ENCODE peak calls at places on chromosomes 1 and 21, in ten cellular contexts. R is fibroblast of gingiva; U is Daoy; P is keratinocyte; V is stimulated activated CD8-positive, alpha-beta memory T cell treated with anti-CD3 and anti-CD28 coated beads, Interleukin-4, amount 100 ng/mL, for 24 hours; C is activated T-cell treated with anti-CD3 and anti-CD28 coated beads for 24 hours; Q is activated naive CD8-positive, alpha-beta T cell treated with anti-CD3 and anti-CD28 coated beads, Interleukin-2, amount 50 U/mL, for 16 hours; G is stimulated activated CD4-positive, alpha-beta T cell treated with anti-CD3 and anti-CD28 coated beads, Interleukin-4, amount 100 ng/mL, for 4 hours; M is GM10248; B is naive thymus-derived CD8-positive, alpha-beta T cell. A is an unnamed sample.

GRCh38 chr1:67832737-67833594 is at the start of gene GNG12:
- DNase-seq in R (peak), U (peak), P (no peak), V (no peak), C (no peak), Q (no peak), G (no peak), M (peak), B (no peak), A (peak)

GRCh38 chr1:231428392-231428791 is 6.3 kb upstream of the EGLN1 start:
- DNase-seq in R (no peak), U (no peak), P (no peak), V (no peak), C (no peak), Q (no peak), G (no peak), M (no peak), B (no peak), A (no peak)

GRCh38 chr1:41856361-41857285 is 62.1 kb downstream of the HIVEP3 start:
- DNase-seq in R (peak), U (no peak), P (no peak), V (no peak), C (no peak), Q (no peak), G (no peak), M (no peak), B (no peak), A (no peak)

GRCh38 chr1:163054056-163054706 is 15.0 kb upstream of the RGS4 start:
- DNase-seq in R (no peak), U (no peak), P (no peak), V (no peak), C (no peak), Q (no peak), G (no peak), M (no peak), B (no peak), A (no peak)

GRCh38 chr1:239717097-239718051 is 331.0 kb downstream of the CHRM3 start:
- DNase-seq in R (no peak), U (peak), P (no peak), V (no peak), C (no peak), Q (no peak), G (no peak), M (no peak), B (no peak), A (no peak)

GRCh38 chr1:19384113-19384512 is 72.0 kb downstream of the SLC66A1 start:
- DNase-seq in R (no peak), U (peak), P (no peak), V (no peak), C (no peak), Q (no peak), G (no peak), M (no peak), B (no peak), A (no peak)

GRCh38 chr1:34758751-34759150 is 789 bp upstream of the GJB4 start:
- DNase-seq in R (no peak), U (no peak), P (no peak), V (no peak), C (no peak), Q (no peak), G (no peak), M (no peak), B (no peak), A (no peak)

GRCh38 chr1:194485432-194485831 is 1299.0 kb upstream of the B3GALT2 start:
- DNase-seq in R (no peak), U (no peak), P (no peak), V (no peak), C (no peak), Q (no peak), G (no peak), M (no peak), B (no peak), A (no peak)

GRCh38 chr21:44013380-44014088 is 1.4 kb downstream of the TRAPPC10 start:
- DNase-seq in R (no peak), U (no peak), P (no peak), V (peak), C (peak), Q (no peak), G (peak), M (peak), B (peak), A (no peak)

GRCh38 chr1:31372961-31373896 is at the start of gene FABP3:
- DNase-seq in R (peak), U (peak), P (no peak), V (no peak), C (peak), Q (no peak), G (no peak), M (peak), B (no peak), A (peak)

GRCh38 chr1:11211461-11211860 is 22.3 kb downstream of the ANGPTL7 start:
- DNase-seq in R (no peak), U (no peak), P (no peak), V (no peak), C (no peak), Q (no peak), G (no peak), M (no peak), B (no peak), A (no peak)

GRCh38 chr1:22542886-22543285 is 20.4 kb upstream of the EPHA8 start:
- DNase-seq in R (no peak), U (no peak), P (no peak), V (no peak), C (no peak), Q (no peak), G (no peak), M (no peak), B (no peak), A (no peak)

GRCh38 chr1:49995734-49996133 is 28.0 kb downstream of the AGBL4 start:
- DNase-seq in R (no peak), U (no peak), P (no peak), V (no peak), C (no peak), Q (no peak), G (no peak), M (no peak), B (no peak), A (no peak)

GRCh38 chr1:224430511-224431113 is 4.0 kb downstream of the WDR26 start:
- DNase-seq in R (peak), U (peak), P (no peak), V (no peak), C (peak), Q (no peak), G (peak), M (peak), B (peak), A (no peak)

GRCh38 chr1:245715970-245716369 is 561.2 kb downstream of the KIF26B start:
- DNase-seq in R (peak), U (peak), P (peak), V (no peak), C (no peak), Q (no peak), G (no peak), M (peak), B (no peak), A (no peak)

GRCh38 chr1:24069817-24070216 is 42.1 kb downstream of the MYOM3 start:
- DNase-seq in R (no peak), U (no peak), P (no peak), V (no peak), C (no peak), Q (no peak), G (no peak), M (no peak), B (no peak), A (no peak)

GRCh38 chr1:115953180-115953579 is 23.1 kb upstream of the SLC22A15 start:
- DNase-seq in R (no peak), U (no peak), P (no peak), V (no peak), C (no peak), Q (no peak), G (no peak), M (no peak), B (no peak), A (no peak)

GRCh38 chr1:206685256-206685748 is 597 bp downstream of the MAPKAPK2 start:
- DNase-seq in R (no peak), U (peak), P (no peak), V (peak), C (no peak), Q (no peak), G (peak), M (peak), B (peak), A (peak)

GRCh38 chr1:193614817-193615216 is 428.4 kb upstream of the B3GALT2 start:
- DNase-seq in R (no peak), U (peak), P (no peak), V (no peak), C (no peak), Q (no peak), G (no peak), M (no peak), B (no peak), A (no peak)

GRCh38 chr1:38941527-38942019 is at the start of gene RHBDL2:
- DNase-seq in R (peak), U (peak), P (no peak), V (no peak), C (no peak), Q (no peak), G (no peak), M (no peak), B (no peak), A (peak)

GRCh38 chr1:114458208-114458777 is 52.7 kb downstream of the TRIM33 start:
- DNase-seq in R (no peak), U (peak), P (no peak), V (no peak), C (no peak), Q (no peak), G (no peak), M (no peak), B (no peak), A (peak)

GRCh38 chr21:21156397-21156796 is 158.2 kb downstream of the NCAM2 start:
- DNase-seq in R (no peak), U (no peak), P (no peak), V (no peak), C (no peak), Q (no peak), G (no peak), M (no peak), B (no peak), A (no peak)

GRCh38 chr21:36199021-36199420 is 42.4 kb downstream of the DOP1B start:
- DNase-seq in R (no peak), U (no peak), P (no peak), V (no peak), C (no peak), Q (no peak), G (no peak), M (no peak), B (no peak), A (no peak)

GRCh38 chr1:244603498-244603897 is 49.4 kb upstream of the DESI2 start:
- DNase-seq in R (peak), U (peak), P (no peak), V (no peak), C (no peak), Q (no peak), G (no peak), M (peak), B (peak), A (peak)

GRCh38 chr1:66696771-66697170 is 55.5 kb upstream of the DYNLT5 start:
- DNase-seq in R (no peak), U (no peak), P (no peak), V (no peak), C (no peak), Q (no peak), G (no peak), M (no peak), B (no peak), A (no peak)

GRCh38 chr1:3939242-3940080 is 39.4 kb upstream of the C1orf174 start:
- DNase-seq in R (no peak), U (no peak), P (no peak), V (no peak), C (no peak), Q (no peak), G (no peak), M (no peak), B (no peak), A (no peak)

GRCh38 chr1:64470670-64471217 is 815 bp downstream of the CACHD1 start:
- DNase-seq in R (peak), U (peak), P (no peak), V (no peak), C (no peak), Q (no peak), G (no peak), M (peak), B (no peak), A (no peak)

GRCh38 chr21:41216486-41216885 is 48.5 kb downstream of the BACE2 start:
- DNase-seq in R (no peak), U (no peak), P (no peak), V (no peak), C (no peak), Q (no peak), G (no peak), M (no peak), B (no peak), A (no peak)

GRCh38 chr1:165869343-165869742 is 41.9 kb downstream of the UCK2 start:
- DNase-seq in R (no peak), U (no peak), P (no peak), V (no peak), C (no peak), Q (no peak), G (no peak), M (no peak), B (no peak), A (no peak)

GRCh38 chr1:83693409-83694126 is 305.4 kb downstream of the TTLL7 start:
- DNase-seq in R (no peak), U (peak), P (no peak), V (no peak), C (no peak), Q (no peak), G (no peak), M (no peak), B (no peak), A (no peak)

GRCh38 chr1:112673589-112674439 is 645 bp upstream of the MOV10 start:
- DNase-seq in R (peak), U (peak), P (no peak), V (no peak), C (no peak), Q (no peak), G (no peak), M (no peak), B (peak), A (no peak)

GRCh38 chr1:227934476-227935313 is 13.0 kb downstream of the WNT9A start:
- DNase-seq in R (peak), U (no peak), P (peak), V (peak), C (peak), Q (peak), G (peak), M (no peak), B (no peak), A (no peak)

GRCh38 chr1:5992814-5993552 is 758 bp upstream of the NPHP4 start:
- DNase-seq in R (no peak), U (peak), P (no peak), V (no peak), C (peak), Q (no peak), G (no peak), M (no peak), B (peak), A (no peak)

GRCh38 chr1:213657040-213657439 is 330.7 kb upstream of the PROX1 start:
- DNase-seq in R (no peak), U (no peak), P (no peak), V (no peak), C (no peak), Q (no peak), G (no peak), M (no peak), B (no peak), A (no peak)

GRCh38 chr1:155083865-155084721 is 5.5 kb downstream of the EFNA3 start:
- DNase-seq in R (peak), U (peak), P (no peak), V (no peak), C (no peak), Q (no peak), G (peak), M (no peak), B (no peak), A (no peak)

A was measured in COLO829.